ENCODE peak calls at places on chromosomes 13 and 19, in four cellular contexts. One of them, this sample, is unnamed.

GRCh38 chr13:112710855-112711527 is 21.2 kb downstream of the ATP11A start:
- DNase-seq in IMR-90: no peak
- DNase-seq in H9: no peak
- DNase-seq in mesendoderm: no peak
- DNase-seq in this sample: no peak

GRCh38 chr13:50393641-50394040 is 378.4 kb downstream of the KCNRG start:
- DNase-seq in IMR-90: peak
- DNase-seq in H9: peak
- DNase-seq in mesendoderm: peak
- DNase-seq in this sample: no peak

GRCh38 chr13:97316390-97316789 is 94.3 kb downstream of the MBNL2 start:
- DNase-seq in IMR-90: no peak
- DNase-seq in H9: no peak
- DNase-seq in mesendoderm: no peak
- DNase-seq in this sample: no peak

GRCh38 chr13:49563513-49563912 is 21.8 kb downstream of the RCBTB1 start:
- DNase-seq in IMR-90: peak
- DNase-seq in H9: no peak
- DNase-seq in mesendoderm: no peak
- DNase-seq in this sample: no peak

GRCh38 chr19:18427080-18427751 is 8.0 kb downstream of the SSBP4 start:
- DNase-seq in IMR-90: no peak
- DNase-seq in H9: no peak
- DNase-seq in mesendoderm: no peak
- DNase-seq in this sample: no peak

GRCh38 chr13:31122544-31123260 is 39.0 kb downstream of the HSPH1 start:
- DNase-seq in IMR-90: no peak
- DNase-seq in H9: no peak
- DNase-seq in mesendoderm: no peak
- DNase-seq in this sample: no peak

GRCh38 chr19:49894879-49895565 is 1.7 kb downstream of the IL4I1 start:
- DNase-seq in IMR-90: no peak
- DNase-seq in H9: no peak
- DNase-seq in mesendoderm: no peak
- DNase-seq in this sample: no peak

GRCh38 chr13:62997038-62997619 is 1581.5 kb upstream of the PCDH20 start:
- DNase-seq in IMR-90: no peak
- DNase-seq in H9: no peak
- DNase-seq in mesendoderm: peak
- DNase-seq in this sample: no peak

GRCh38 chr13:23610966-23611486 is 40.8 kb downstream of the TNFRSF19 start:
- DNase-seq in IMR-90: peak
- DNase-seq in H9: no peak
- DNase-seq in mesendoderm: no peak
- DNase-seq in this sample: no peak

GRCh38 chr19:48806818-48807589 is 3.8 kb downstream of the BCAT2 start:
- DNase-seq in IMR-90: peak
- DNase-seq in H9: peak
- DNase-seq in mesendoderm: peak
- DNase-seq in this sample: no peak

DNA sequence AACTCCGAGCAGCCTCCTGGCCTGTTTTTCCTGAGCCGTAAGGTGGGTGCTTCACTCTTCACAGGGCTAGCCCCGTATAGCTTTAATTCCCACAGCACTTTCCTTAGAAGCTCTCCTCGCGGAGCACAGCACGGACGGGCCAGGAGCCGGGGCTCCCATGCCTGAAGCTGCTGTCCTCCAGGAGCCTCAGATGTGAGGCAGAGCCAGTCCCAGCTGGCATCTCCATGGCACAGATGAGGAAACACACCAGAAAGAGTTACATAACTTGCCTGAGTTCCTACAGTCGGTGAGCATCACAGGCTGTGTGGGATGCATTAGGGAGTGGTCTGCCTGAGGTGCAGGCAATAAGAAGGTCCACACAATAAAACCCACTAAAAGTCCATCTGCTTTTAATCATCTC is 118.5 kb downstream of the ATP8A2 start:
- DNase-seq in IMR-90: no peak
- DNase-seq in H9: no peak
- DNase-seq in mesendoderm: no peak
- DNase-seq in this sample: no peak
- H3K23ac ChIP-seq in IMR-90: no peak
- H3K23ac ChIP-seq in H9: no peak
- H3K23ac ChIP-seq in mesendoderm: no peak
- H3K23ac ChIP-seq in this sample: no peak

DNA sequence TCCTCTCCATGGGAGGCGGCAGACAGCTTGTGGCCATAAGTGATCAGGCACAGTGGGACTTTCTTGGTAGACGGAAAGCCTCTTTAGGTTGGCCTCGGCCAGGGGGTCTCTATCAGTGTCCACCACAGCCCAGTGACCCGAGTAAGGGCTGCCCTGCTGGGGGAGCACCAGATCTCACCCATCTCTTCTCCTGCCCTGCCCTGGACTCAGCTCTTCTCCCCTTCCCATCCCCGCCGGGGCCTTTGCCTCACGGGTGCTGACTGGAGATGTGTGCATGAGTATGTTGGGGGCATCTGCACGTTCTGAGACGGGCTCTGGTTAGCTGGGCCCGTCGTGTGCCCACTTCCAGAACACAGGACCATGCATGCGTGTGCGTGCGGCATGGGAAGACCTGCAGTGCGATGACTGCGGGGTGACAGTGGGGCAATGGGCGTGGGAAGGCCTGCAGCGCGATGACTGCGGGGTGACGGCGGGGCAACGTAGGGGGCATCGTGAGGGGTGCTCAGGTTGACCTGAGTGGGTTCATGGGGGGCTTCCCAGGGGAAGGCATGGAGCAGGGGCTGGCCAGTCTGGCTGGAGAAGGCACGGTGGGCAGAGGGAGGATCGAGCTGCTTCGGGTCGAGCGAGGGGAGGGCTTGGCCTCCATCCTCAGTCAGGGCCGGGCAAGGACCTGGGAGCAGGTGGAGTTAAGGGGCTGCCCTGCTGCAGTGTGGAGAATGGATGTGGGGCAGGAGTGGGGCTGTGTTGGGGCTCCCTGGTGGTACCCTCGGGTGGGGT is 15.9 kb downstream of the EPN1 start:
- DNase-seq in IMR-90: no peak
- DNase-seq in H9: no peak
- DNase-seq in mesendoderm: no peak
- DNase-seq in this sample: no peak
- H3K18ac ChIP-seq in IMR-90: no peak
- H3K18ac ChIP-seq in H9: no peak
- H3K18ac ChIP-seq in mesendoderm: no peak
- H3K18ac ChIP-seq in this sample: no peak

GRCh38 chr13:60931858-60932546 is 483.6 kb downstream of the PCDH20 start:
- DNase-seq in IMR-90: no peak
- DNase-seq in H9: no peak
- DNase-seq in mesendoderm: no peak
- DNase-seq in this sample: no peak
- H4K5ac ChIP-seq in IMR-90: no peak
- H4K5ac ChIP-seq in H9: no peak
- H4K5ac ChIP-seq in mesendoderm: no peak
- H4K5ac ChIP-seq in this sample: no peak

GRCh38 chr13:75049936-75050335 is 432.0 kb downstream of the TBC1D4 start:
- DNase-seq in IMR-90: no peak
- DNase-seq in H9: no peak
- DNase-seq in mesendoderm: no peak
- DNase-seq in this sample: no peak
- H3K23ac ChIP-seq in IMR-90: no peak
- H3K23ac ChIP-seq in H9: no peak
- H3K23ac ChIP-seq in mesendoderm: no peak
- H3K23ac ChIP-seq in this sample: no peak

DNA sequence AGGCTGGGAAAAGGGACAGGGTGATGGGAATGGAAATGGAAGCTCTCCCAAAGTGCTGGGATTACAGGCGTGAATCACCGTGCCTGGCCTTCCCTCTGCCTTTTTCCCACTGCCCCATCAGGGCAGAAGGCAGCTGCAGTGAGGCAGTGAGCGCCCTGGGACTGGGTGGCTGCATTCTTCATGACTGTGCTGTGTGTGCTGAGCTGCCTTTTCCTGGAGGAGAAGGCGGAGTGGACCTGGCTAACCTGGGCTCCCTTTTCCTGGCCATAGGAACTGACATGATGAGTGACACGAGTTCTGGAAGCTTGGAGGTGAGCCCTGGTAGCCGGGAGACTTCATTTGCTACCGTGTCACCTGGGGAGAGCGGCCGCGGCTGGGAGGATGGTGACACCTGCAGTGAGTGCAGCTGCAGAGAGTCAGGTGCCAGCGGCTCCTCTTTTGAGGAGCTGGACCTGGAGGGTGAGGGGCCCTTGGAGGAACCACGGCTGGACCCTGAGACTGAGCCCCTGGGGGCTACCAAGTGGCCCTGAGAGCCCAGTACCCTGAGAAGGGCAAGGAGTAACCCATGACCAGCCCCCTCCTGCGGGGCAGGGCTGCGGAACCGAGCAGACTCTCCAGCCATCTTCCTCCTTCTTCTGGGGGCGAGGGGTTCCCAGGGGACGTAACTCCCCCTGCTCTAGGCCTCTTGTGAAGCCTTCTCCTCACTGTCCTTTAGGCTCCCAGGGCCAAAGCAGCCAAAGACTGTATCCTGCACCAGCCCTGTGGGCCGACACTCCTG is 26.3 kb upstream of the ZNF492 start:
- DNase-seq in IMR-90: no peak
- DNase-seq in H9: no peak
- DNase-seq in mesendoderm: no peak
- DNase-seq in this sample: no peak
- H3K18ac ChIP-seq in IMR-90: no peak
- H3K18ac ChIP-seq in H9: no peak
- H3K18ac ChIP-seq in mesendoderm: no peak
- H3K18ac ChIP-seq in this sample: no peak

GRCh38 chr19:45881909-45882528 is 3.9 kb downstream of the IRF2BP1 start:
- DNase-seq in IMR-90: no peak
- DNase-seq in H9: peak
- DNase-seq in mesendoderm: peak
- DNase-seq in this sample: peak

GRCh38 chr19:45878043-45878794 is 7.7 kb downstream of the IRF2BP1 start:
- DNase-seq in IMR-90: no peak
- DNase-seq in H9: no peak
- DNase-seq in mesendoderm: no peak
- DNase-seq in this sample: no peak

GRCh38 chr19:45879055-45879454 is 6.9 kb downstream of the IRF2BP1 start:
- DNase-seq in IMR-90: no peak
- DNase-seq in H9: no peak
- DNase-seq in mesendoderm: no peak
- DNase-seq in this sample: no peak

GRCh38 chr19:45881082-45881908 is 4.6 kb downstream of the IRF2BP1 start:
- DNase-seq in IMR-90: no peak
- DNase-seq in H9: no peak
- DNase-seq in mesendoderm: peak
- DNase-seq in this sample: no peak

DNA sequence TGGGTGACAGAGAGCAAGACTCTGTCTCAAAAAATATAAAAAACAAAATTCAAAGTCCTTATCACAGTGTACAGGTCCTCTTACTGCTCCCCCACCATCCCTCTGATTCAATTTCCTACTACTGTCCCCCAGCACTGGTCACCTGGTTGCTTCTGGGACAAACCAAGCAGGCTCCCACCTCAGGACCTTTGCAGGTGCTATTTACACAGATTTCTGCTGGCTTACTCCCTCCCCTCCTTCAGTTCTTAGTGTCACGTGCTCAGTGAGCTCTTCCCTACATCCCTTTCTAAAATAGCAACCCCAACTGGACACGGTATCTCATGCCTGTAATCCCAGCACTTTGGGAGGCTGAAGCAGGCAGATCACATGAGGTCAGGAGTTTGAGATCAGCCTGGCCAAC is 6.0 kb downstream of the IRF2BP1 start:
- DNase-seq in IMR-90: no peak
- DNase-seq in H9: no peak
- DNase-seq in mesendoderm: no peak
- DNase-seq in this sample: no peak
- H4K5ac ChIP-seq in IMR-90: no peak
- H4K5ac ChIP-seq in H9: no peak
- H4K5ac ChIP-seq in mesendoderm: no peak
- H4K5ac ChIP-seq in this sample: no peak